ENCODE peak calls at places on chromosomes 4 and X, in nine cellular contexts. K, R, C, P, U, T, J, N and Y are unnamed samples.

GRCh38 chr4:77538144-77538543 is 67.5 kb upstream of the CXCL13 start:
- DNase-seq in K (peak), R (no peak), C (no peak), P (no peak), U (no peak), T (no peak), J (no peak), N (peak), Y (no peak)

GRCh38 chrX:54447461-54447860 is 7.3 kb downstream of the TSR2 start:
- DNase-seq in K (peak), R (no peak), C (no peak), P (no peak), U (no peak), T (no peak), J (no peak), N (peak), Y (no peak)

GRCh38 chrX:47515941-47516649 is 33.1 kb upstream of the ZNF41 start:
- DNase-seq in K (peak), R (no peak), C (no peak), P (no peak), U (no peak), T (no peak), J (no peak), N (no peak), Y (no peak)

GRCh38 chr4:953574-953915 is 19.8 kb downstream of the DGKQ start:
- DNase-seq in K (peak), R (no peak), C (no peak), P (no peak), U (no peak), T (no peak), J (no peak), N (no peak), Y (no peak)

GRCh38 chr4:37970702-37971101 is 10.5 kb downstream of the PTTG2 start:
- DNase-seq in K (peak), R (no peak), C (no peak), P (peak), U (no peak), T (peak), J (peak), N (peak), Y (no peak)

GRCh38 chr4:1945912-1946311 is 62.9 kb downstream of the NELFA start:
- DNase-seq in K (no peak), R (no peak), C (no peak), P (no peak), U (no peak), T (no peak), J (no peak), N (no peak), Y (no peak)

GRCh38 chrX:26915064-26915463 is 548.1 kb downstream of the PPP4R3C start:
- DNase-seq in K (no peak), R (no peak), C (no peak), P (no peak), U (no peak), T (no peak), J (no peak), N (no peak), Y (no peak)

GRCh38 chrX:49106930-49107329 is 16.6 kb downstream of the GPKOW start:
- DNase-seq in K (peak), R (no peak), C (peak), P (no peak), U (peak), T (peak), J (no peak), N (peak), Y (peak)

GRCh38 chr4:77156912-77157858 is at the start of gene CCNG2:
- DNase-seq in K (peak), R (peak), C (peak), P (peak), U (peak), T (no peak), J (peak), N (peak), Y (peak)

GRCh38 chr4:577499-578450 is 1.7 kb upstream of the TMEM271 start:
- DNase-seq in K (peak), R (peak), C (no peak), P (no peak), U (no peak), T (no peak), J (no peak), N (no peak), Y (no peak)

GRCh38 chrX:106300239-106300638 is 132.1 kb downstream of the PWWP3B start:
- DNase-seq in K (peak), R (no peak), C (no peak), P (no peak), U (no peak), T (no peak), J (no peak), N (no peak), Y (no peak)

GRCh38 chr4:154230091-154230490 is 261.5 kb downstream of the DCHS2 start:
- DNase-seq in K (no peak), R (no peak), C (no peak), P (no peak), U (no peak), T (no peak), J (no peak), N (no peak), Y (no peak)

GRCh38 chr4:38071801-38072567 is 111.8 kb downstream of the PTTG2 start:
- DNase-seq in K (no peak), R (no peak), C (no peak), P (no peak), U (no peak), T (no peak), J (no peak), N (no peak), Y (no peak)

GRCh38 chr4:150366487-150366999 is 215.4 kb upstream of the MAB21L2 start:
- DNase-seq in K (no peak), R (no peak), C (no peak), P (no peak), U (peak), T (peak), J (no peak), N (no peak), Y (no peak)

GRCh38 chrX:13754765-13755164 is 20.2 kb downstream of the OFD1 start:
- DNase-seq in K (no peak), R (no peak), C (no peak), P (no peak), U (no peak), T (no peak), J (no peak), N (no peak), Y (no peak)

GRCh38 chr4:26171953-26172352 is 148.9 kb upstream of the RBPJ start:
- DNase-seq in K (peak), R (no peak), C (peak), P (no peak), U (peak), T (peak), J (no peak), N (no peak), Y (no peak)

GRCh38 chrX:16512401-16512776 is 137.6 kb upstream of the S100G start:
- DNase-seq in K (no peak), R (no peak), C (no peak), P (no peak), U (no peak), T (no peak), J (no peak), N (no peak), Y (no peak)